ENCODE peak calls at places on chromosomes 2 and 18, in seven cellular contexts. One of them, this sample, is unnamed.

GRCh38 chr2:193141-193552 is 70.7 kb downstream of the SH3YL1 start:
- DNase-seq in fibroblast of lung: peak
- DNase-seq in cardiac muscle cell: no peak
- DNase-seq in CD8-positive, alpha-beta T cell: peak
- DNase-seq in heart right ventricle: no peak
- DNase-seq in kidney epithelial cell: no peak
- DNase-seq in psoas muscle: no peak
- DNase-seq in this sample: no peak

GRCh38 chr2:129587426-129588064 is 391.9 kb upstream of the RAB6C start:
- DNase-seq in kidney epithelial cell: no peak
- DNase-seq in psoas muscle: no peak
- DNase-seq in cardiac muscle cell: no peak
- DNase-seq in CD8-positive, alpha-beta T cell: no peak
- DNase-seq in fibroblast of lung: no peak
- DNase-seq in heart right ventricle: no peak
- DNase-seq in this sample: no peak

GRCh38 chr18:10228380-10228779 is 226.1 kb upstream of the APCDD1 start:
- DNase-seq in CD8-positive, alpha-beta T cell: no peak
- DNase-seq in heart right ventricle: no peak
- DNase-seq in psoas muscle: no peak
- DNase-seq in kidney epithelial cell: no peak
- DNase-seq in cardiac muscle cell: no peak
- DNase-seq in fibroblast of lung: no peak
- DNase-seq in this sample: no peak

GRCh38 chr2:158990397-158991209 is 22.2 kb downstream of the TANC1 start:
- DNase-seq in cardiac muscle cell: peak
- DNase-seq in CD8-positive, alpha-beta T cell: no peak
- DNase-seq in kidney epithelial cell: peak
- DNase-seq in fibroblast of lung: peak
- DNase-seq in heart right ventricle: no peak
- DNase-seq in psoas muscle: no peak
- DNase-seq in this sample: no peak

GRCh38 chr2:113876503-113877387 is 13.1 kb upstream of the ACTR3 start:
- DNase-seq in heart right ventricle: peak
- DNase-seq in kidney epithelial cell: peak
- DNase-seq in psoas muscle: no peak
- DNase-seq in CD8-positive, alpha-beta T cell: peak
- DNase-seq in cardiac muscle cell: peak
- DNase-seq in fibroblast of lung: peak
- DNase-seq in this sample: no peak

GRCh38 chr2:38788306-38788705 is 10.3 kb downstream of the GEMIN6 start:
- DNase-seq in kidney epithelial cell: no peak
- DNase-seq in psoas muscle: no peak
- DNase-seq in CD8-positive, alpha-beta T cell: no peak
- DNase-seq in heart right ventricle: no peak
- DNase-seq in fibroblast of lung: no peak
- DNase-seq in cardiac muscle cell: no peak
- DNase-seq in this sample: no peak

GRCh38 chr2:127608061-127609011 is 37.6 kb upstream of the GPR17 start:
- DNase-seq in fibroblast of lung: no peak
- DNase-seq in heart right ventricle: no peak
- DNase-seq in CD8-positive, alpha-beta T cell: no peak
- DNase-seq in psoas muscle: no peak
- DNase-seq in kidney epithelial cell: no peak
- DNase-seq in cardiac muscle cell: no peak
- DNase-seq in this sample: no peak

GRCh38 chr18:62324917-62325805 is at the start of gene TNFRSF11A:
- DNase-seq in kidney epithelial cell: no peak
- DNase-seq in CD8-positive, alpha-beta T cell: peak
- DNase-seq in fibroblast of lung: no peak
- DNase-seq in heart right ventricle: peak
- DNase-seq in cardiac muscle cell: no peak
- DNase-seq in psoas muscle: peak
- DNase-seq in this sample: no peak

GRCh38 chr2:144550084-144550483 is 30.2 kb upstream of the ZEB2 start:
- DNase-seq in psoas muscle: no peak
- DNase-seq in fibroblast of lung: no peak
- DNase-seq in heart right ventricle: no peak
- DNase-seq in CD8-positive, alpha-beta T cell: no peak
- DNase-seq in kidney epithelial cell: no peak
- DNase-seq in cardiac muscle cell: no peak
- DNase-seq in this sample: no peak

GRCh38 chr2:144548532-144549191 is 28.7 kb upstream of the ZEB2 start:
- DNase-seq in fibroblast of lung: no peak
- DNase-seq in heart right ventricle: no peak
- DNase-seq in kidney epithelial cell: no peak
- DNase-seq in psoas muscle: no peak
- DNase-seq in CD8-positive, alpha-beta T cell: no peak
- DNase-seq in cardiac muscle cell: no peak
- DNase-seq in this sample: no peak

GRCh38 chr2:144546933-144547332 is 27.0 kb upstream of the ZEB2 start:
- DNase-seq in psoas muscle: no peak
- DNase-seq in kidney epithelial cell: no peak
- DNase-seq in heart right ventricle: no peak
- DNase-seq in cardiac muscle cell: no peak
- DNase-seq in CD8-positive, alpha-beta T cell: no peak
- DNase-seq in fibroblast of lung: no peak
- DNase-seq in this sample: no peak

GRCh38 chr2:144547512-144547911 is 27.6 kb upstream of the ZEB2 start:
- DNase-seq in heart right ventricle: no peak
- DNase-seq in CD8-positive, alpha-beta T cell: no peak
- DNase-seq in cardiac muscle cell: no peak
- DNase-seq in kidney epithelial cell: no peak
- DNase-seq in psoas muscle: no peak
- DNase-seq in fibroblast of lung: no peak
- DNase-seq in this sample: no peak

GRCh38 chr2:144548088-144548487 is 28.2 kb upstream of the ZEB2 start:
- DNase-seq in CD8-positive, alpha-beta T cell: no peak
- DNase-seq in fibroblast of lung: no peak
- DNase-seq in psoas muscle: no peak
- DNase-seq in kidney epithelial cell: no peak
- DNase-seq in heart right ventricle: no peak
- DNase-seq in cardiac muscle cell: no peak
- DNase-seq in this sample: no peak
- H3K4me3 ChIP-seq in CD8-positive, alpha-beta T cell: no peak
- H3K4me3 ChIP-seq in fibroblast of lung: no peak
- H3K4me3 ChIP-seq in psoas muscle: no peak
- H3K4me3 ChIP-seq in kidney epithelial cell: no peak
- H3K4me3 ChIP-seq in heart right ventricle: no peak
- H3K4me3 ChIP-seq in cardiac muscle cell: no peak
- H3K4me3 ChIP-seq in this sample: no peak

GRCh38 chr2:100924122-100924519 is 78.0 kb upstream of the RPL31 start:
- DNase-seq in kidney epithelial cell: no peak
- DNase-seq in cardiac muscle cell: peak
- DNase-seq in psoas muscle: no peak
- DNase-seq in heart right ventricle: no peak
- DNase-seq in CD8-positive, alpha-beta T cell: no peak
- DNase-seq in fibroblast of lung: peak
- DNase-seq in this sample: no peak
- H3K4me3 ChIP-seq in kidney epithelial cell: no peak
- H3K4me3 ChIP-seq in cardiac muscle cell: no peak
- H3K4me3 ChIP-seq in psoas muscle: no peak
- H3K4me3 ChIP-seq in heart right ventricle: peak
- H3K4me3 ChIP-seq in CD8-positive, alpha-beta T cell: no peak
- H3K4me3 ChIP-seq in fibroblast of lung: no peak
- H3K4me3 ChIP-seq in this sample: no peak

GRCh38 chr18:48784654-48785053 is 166.1 kb downstream of the SMAD7 start:
- DNase-seq in cardiac muscle cell: no peak
- DNase-seq in fibroblast of lung: no peak
- DNase-seq in CD8-positive, alpha-beta T cell: no peak
- DNase-seq in psoas muscle: no peak
- DNase-seq in kidney epithelial cell: no peak
- DNase-seq in heart right ventricle: no peak
- DNase-seq in this sample: peak

GRCh38 chr18:48785686-48786470 is 164.9 kb downstream of the SMAD7 start:
- DNase-seq in fibroblast of lung: no peak
- DNase-seq in psoas muscle: no peak
- DNase-seq in heart right ventricle: no peak
- DNase-seq in kidney epithelial cell: no peak
- DNase-seq in CD8-positive, alpha-beta T cell: no peak
- DNase-seq in cardiac muscle cell: no peak
- DNase-seq in this sample: peak

GRCh38 chr18:48786621-48787522 is 163.9 kb downstream of the SMAD7 start:
- DNase-seq in psoas muscle: no peak
- DNase-seq in kidney epithelial cell: no peak
- DNase-seq in CD8-positive, alpha-beta T cell: no peak
- DNase-seq in fibroblast of lung: no peak
- DNase-seq in heart right ventricle: no peak
- DNase-seq in cardiac muscle cell: no peak
- DNase-seq in this sample: peak

GRCh38 chr18:48783616-48784520 is 166.9 kb downstream of the SMAD7 start:
- DNase-seq in cardiac muscle cell: no peak
- DNase-seq in fibroblast of lung: no peak
- DNase-seq in CD8-positive, alpha-beta T cell: no peak
- DNase-seq in heart right ventricle: no peak
- DNase-seq in psoas muscle: no peak
- DNase-seq in kidney epithelial cell: no peak
- DNase-seq in this sample: no peak

GRCh38 chr18:48785091-48785614 is 165.6 kb downstream of the SMAD7 start:
- DNase-seq in kidney epithelial cell: no peak
- DNase-seq in CD8-positive, alpha-beta T cell: no peak
- DNase-seq in psoas muscle: no peak
- DNase-seq in heart right ventricle: no peak
- DNase-seq in fibroblast of lung: no peak
- DNase-seq in cardiac muscle cell: no peak
- DNase-seq in this sample: no peak
- H3K4me3 ChIP-seq in kidney epithelial cell: no peak
- H3K4me3 ChIP-seq in CD8-positive, alpha-beta T cell: no peak
- H3K4me3 ChIP-seq in psoas muscle: no peak
- H3K4me3 ChIP-seq in heart right ventricle: no peak
- H3K4me3 ChIP-seq in fibroblast of lung: no peak
- H3K4me3 ChIP-seq in cardiac muscle cell: no peak
- H3K4me3 ChIP-seq in this sample: no peak

GRCh38 chr2:237432484-237433092 is 18.6 kb upstream of the COL6A3 start:
- DNase-seq in psoas muscle: no peak
- DNase-seq in kidney epithelial cell: peak
- DNase-seq in CD8-positive, alpha-beta T cell: peak
- DNase-seq in cardiac muscle cell: peak
- DNase-seq in heart right ventricle: no peak
- DNase-seq in fibroblast of lung: peak
- DNase-seq in this sample: no peak

GRCh38 chr2:237433920-237434319 is 20.0 kb upstream of the COL6A3 start:
- DNase-seq in CD8-positive, alpha-beta T cell: no peak
- DNase-seq in fibroblast of lung: no peak
- DNase-seq in cardiac muscle cell: no peak
- DNase-seq in psoas muscle: no peak
- DNase-seq in kidney epithelial cell: no peak
- DNase-seq in heart right ventricle: no peak
- DNase-seq in this sample: no peak

GRCh38 chr2:237431372-237431771 is 17.4 kb upstream of the COL6A3 start:
- DNase-seq in psoas muscle: no peak
- DNase-seq in fibroblast of lung: peak
- DNase-seq in kidney epithelial cell: no peak
- DNase-seq in CD8-positive, alpha-beta T cell: no peak
- DNase-seq in cardiac muscle cell: peak
- DNase-seq in heart right ventricle: no peak
- DNase-seq in this sample: no peak

GRCh38 chr2:237429761-237430160 is 15.8 kb upstream of the COL6A3 start:
- DNase-seq in fibroblast of lung: peak
- DNase-seq in psoas muscle: no peak
- DNase-seq in kidney epithelial cell: no peak
- DNase-seq in cardiac muscle cell: no peak
- DNase-seq in heart right ventricle: no peak
- DNase-seq in CD8-positive, alpha-beta T cell: no peak
- DNase-seq in this sample: no peak

DNA sequence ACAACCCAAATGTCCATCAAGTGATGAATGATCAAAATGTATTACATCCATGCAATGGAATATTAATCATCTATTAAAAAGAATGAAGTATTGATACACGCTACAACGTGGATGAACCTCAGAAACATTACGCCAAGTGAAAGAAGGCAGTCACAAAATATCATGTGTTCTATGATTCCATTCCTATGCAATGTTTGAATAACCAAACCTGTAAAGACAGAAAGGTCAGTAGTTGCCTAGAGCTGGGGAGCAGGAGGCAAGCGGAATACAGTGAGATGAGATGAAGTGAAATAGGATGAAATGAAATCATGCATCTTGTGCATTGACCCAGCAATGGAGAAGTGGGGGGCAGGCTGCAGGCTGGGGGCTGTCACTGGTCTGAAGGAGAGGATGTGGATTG is 17.9 kb upstream of the COL6A3 start:
- DNase-seq in cardiac muscle cell: no peak
- DNase-seq in kidney epithelial cell: no peak
- DNase-seq in CD8-positive, alpha-beta T cell: no peak
- DNase-seq in psoas muscle: no peak
- DNase-seq in fibroblast of lung: peak
- DNase-seq in heart right ventricle: no peak
- DNase-seq in this sample: no peak
- H3K4me3 ChIP-seq in cardiac muscle cell: no peak
- H3K4me3 ChIP-seq in kidney epithelial cell: no peak
- H3K4me3 ChIP-seq in CD8-positive, alpha-beta T cell: no peak
- H3K4me3 ChIP-seq in psoas muscle: no peak
- H3K4me3 ChIP-seq in fibroblast of lung: no peak
- H3K4me3 ChIP-seq in heart right ventricle: no peak
- H3K4me3 ChIP-seq in this sample: no peak

GRCh38 chr2:20665261-20666113 is 1.5 kb upstream of the GDF7 start:
- DNase-seq in fibroblast of lung: no peak
- DNase-seq in psoas muscle: no peak
- DNase-seq in CD8-positive, alpha-beta T cell: no peak
- DNase-seq in heart right ventricle: no peak
- DNase-seq in kidney epithelial cell: no peak
- DNase-seq in cardiac muscle cell: no peak
- DNase-seq in this sample: no peak

GRCh38 chr2:20664431-20665260 is 2.3 kb upstream of the GDF7 start:
- DNase-seq in CD8-positive, alpha-beta T cell: no peak
- DNase-seq in kidney epithelial cell: no peak
- DNase-seq in fibroblast of lung: no peak
- DNase-seq in cardiac muscle cell: no peak
- DNase-seq in psoas muscle: no peak
- DNase-seq in heart right ventricle: no peak
- DNase-seq in this sample: no peak

GRCh38 chr2:20666364-20667150 is at the start of gene GDF7:
- DNase-seq in psoas muscle: peak
- DNase-seq in CD8-positive, alpha-beta T cell: no peak
- DNase-seq in heart right ventricle: peak
- DNase-seq in cardiac muscle cell: no peak
- DNase-seq in kidney epithelial cell: no peak
- DNase-seq in fibroblast of lung: no peak
- DNase-seq in this sample: peak

GRCh38 chr2:20667151-20667530 is 197 bp downstream of the GDF7 start:
- DNase-seq in heart right ventricle: no peak
- DNase-seq in kidney epithelial cell: no peak
- DNase-seq in psoas muscle: no peak
- DNase-seq in CD8-positive, alpha-beta T cell: no peak
- DNase-seq in cardiac muscle cell: no peak
- DNase-seq in fibroblast of lung: no peak
- DNase-seq in this sample: no peak

DNA sequence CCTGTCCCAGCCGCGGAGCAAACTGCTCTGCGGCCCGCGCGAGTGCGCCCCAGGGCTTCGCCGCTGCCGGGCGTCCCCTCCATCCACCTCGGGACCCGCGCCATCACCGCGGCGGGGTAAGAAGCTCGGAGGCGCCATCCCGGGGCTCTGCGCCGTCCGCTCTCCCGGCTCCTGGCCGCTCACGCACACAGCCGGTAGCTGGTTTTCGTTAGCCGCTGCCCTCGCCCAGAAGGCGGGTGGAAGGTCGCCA is 905 bp upstream of the GDF7 start:
- DNase-seq in fibroblast of lung: no peak
- DNase-seq in CD8-positive, alpha-beta T cell: no peak
- DNase-seq in kidney epithelial cell: no peak
- DNase-seq in cardiac muscle cell: no peak
- DNase-seq in psoas muscle: no peak
- DNase-seq in heart right ventricle: no peak
- DNase-seq in this sample: peak
- H3K4me3 ChIP-seq in fibroblast of lung: no peak
- H3K4me3 ChIP-seq in CD8-positive, alpha-beta T cell: peak
- H3K4me3 ChIP-seq in kidney epithelial cell: no peak
- H3K4me3 ChIP-seq in cardiac muscle cell: peak
- H3K4me3 ChIP-seq in psoas muscle: peak
- H3K4me3 ChIP-seq in heart right ventricle: peak
- H3K4me3 ChIP-seq in this sample: peak